ENCODE peak calls at places on chromosomes 5 and 9, in seven cellular contexts. V is Panc1, C is Peyer's patch, R is mammary epithelial cell, O is pancreas, D is MM.1S, S is stomach. A is an unnamed sample.

GRCh38 chr5:123966781-123967180 is 454.8 kb downstream of the CSNK1G3 start:
- DNase-seq in V (no peak), C (no peak), R (no peak), O (no peak), D (no peak), S (no peak), A (no peak)

GRCh38 chr5:173331956-173332479 is 3.8 kb upstream of the STC2 start:
- DNase-seq in V (no peak), C (peak; percentile 77), R (peak; percentile 65), O (peak; percentile 91), D (peak; percentile 81), S (peak; percentile 86), A (peak; percentile 95)

GRCh38 chr9:31730398-31730797 is 654.0 kb upstream of the ACO1 start:
- DNase-seq in V (no peak), C (no peak), R (no peak), O (peak; percentile 39), D (no peak), S (no peak), A (no peak)

GRCh38 chr5:11903614-11904269 is 504 bp downstream of the CTNND2 start:
- DNase-seq in V (no peak), C (no peak), R (no peak), O (peak; percentile 85), D (peak; percentile 72), S (no peak), A (peak; percentile 10)

GRCh38 chr5:4947899-4948556 is 192.1 kb upstream of the ADAMTS16 start:
- DNase-seq in V (no peak), C (no peak), R (no peak), O (no peak), D (no peak), S (no peak), A (no peak)

GRCh38 chr9:103530934-103531333 is 535.8 kb downstream of the CYLC2 start:
- DNase-seq in V (no peak), C (no peak), R (no peak), O (no peak), D (no peak), S (no peak), A (no peak)

GRCh38 chr9:112494153-112494552 is 7.5 kb downstream of the KIAA1958 start:
- DNase-seq in V (no peak), C (no peak), R (no peak), O (no peak), D (no peak), S (no peak), A (no peak)

GRCh38 chr5:156474251-156474650 is 147.3 kb downstream of the SGCD start:
- DNase-seq in V (no peak), C (no peak), R (no peak), O (no peak), D (no peak), S (no peak), A (peak; percentile 60)

GRCh38 chr9:116070256-116070914 is 83.2 kb upstream of the PAPPA start:
- DNase-seq in V (no peak), C (no peak), R (no peak), O (no peak), D (no peak), S (no peak), A (no peak)

GRCh38 chr5:172594867-172595466 is 46.1 kb upstream of the NEURL1B start:
- DNase-seq in V (no peak), C (peak; percentile 24), R (peak; percentile 42), O (no peak), D (no peak), S (no peak), A (peak; percentile 23)

GRCh38 chr9:35667939-35668338 is 2.9 kb upstream of the ARHGEF39 start:
- DNase-seq in V (no peak), C (no peak), R (no peak), O (no peak), D (no peak), S (no peak), A (no peak)

GRCh38 chr5:126015244-126016054 is 407.8 kb upstream of the GRAMD2B start:
- DNase-seq in V (no peak), C (no peak), R (peak; percentile 82), O (no peak), D (no peak), S (no peak), A (peak; percentile 53)

GRCh38 chr9:78070530-78070929 is 38.9 kb upstream of the GNAQ start:
- DNase-seq in V (no peak), C (no peak), R (no peak), O (no peak), D (no peak), S (no peak), A (no peak)

GRCh38 chr5:103259705-103260355 is 1.3 kb downstream of the MACIR start:
- DNase-seq in V (no peak), C (no peak), R (peak; percentile 60), O (no peak), D (peak; percentile 46), S (no peak), A (peak; percentile 45)

GRCh38 chr9:83061036-83061435 is 1.9 kb downstream of the RASEF start:
- DNase-seq in V (no peak), C (no peak), R (peak; percentile 67), O (no peak), D (no peak), S (no peak), A (peak; percentile 73)
- H3K4me3 ChIP-seq in V (peak overlapping the region; percentile 44), C (peak overlapping the region; percentile 59), R (peak overlapping the region; percentile 74), O (peak overlapping the region; percentile 66), D (no peak overlapping the region), S (peak overlapping the region; percentile 50), A (peak overlapping the region; percentile 63)

DNA sequence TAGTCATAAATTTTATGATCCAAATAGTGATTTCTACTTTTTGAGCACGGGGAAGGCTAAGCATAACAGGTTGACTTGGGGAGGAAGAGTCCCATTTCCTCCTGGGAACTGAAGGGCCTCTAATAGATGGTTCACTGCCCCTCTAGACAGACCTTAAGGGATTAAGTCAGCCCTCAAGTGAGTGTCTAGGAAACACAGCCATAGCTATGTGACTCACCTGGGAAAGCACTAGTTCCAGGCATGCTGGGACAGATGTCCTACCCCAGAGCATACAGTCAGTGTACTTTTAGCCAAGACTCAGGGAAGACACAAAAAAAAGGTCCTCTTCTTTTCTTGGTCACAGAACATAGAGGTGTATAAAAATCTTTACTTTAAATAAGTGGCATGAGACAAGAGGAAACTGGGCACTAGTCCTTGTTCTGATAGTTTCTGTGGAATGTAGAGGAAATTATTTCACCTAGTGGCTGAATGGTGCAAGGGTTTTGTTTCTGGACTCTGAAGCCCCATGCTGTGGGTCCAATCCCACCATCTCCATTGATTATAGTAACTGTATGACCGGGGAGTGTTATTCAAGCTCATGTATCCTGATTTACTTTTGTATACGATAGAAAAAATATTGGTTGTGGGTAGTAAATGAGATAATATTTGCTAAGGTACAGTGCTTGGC is 86.0 kb downstream of the NREP start:
- DNase-seq in V (no peak), C (no peak), R (peak; percentile 91), O (no peak), D (no peak), S (no peak), A (peak; percentile 97)
- TF ChIP-seq CTCF in V (no peak), C (no peak), R (peak; percentile 36), O (no peak), D (no peak), S (peak; percentile 12), A (peak; percentile 39)

GRCh38 chr9:88378317-88378716 is 9.9 kb upstream of the SPIN1 start:
- DNase-seq in V (no peak), C (no peak), R (no peak), O (no peak), D (no peak), S (no peak), A (no peak)

GRCh38 chr9:88380118-88380517 is 8.1 kb upstream of the SPIN1 start:
- DNase-seq in V (no peak), C (no peak), R (no peak), O (no peak), D (no peak), S (no peak), A (no peak)

DNA sequence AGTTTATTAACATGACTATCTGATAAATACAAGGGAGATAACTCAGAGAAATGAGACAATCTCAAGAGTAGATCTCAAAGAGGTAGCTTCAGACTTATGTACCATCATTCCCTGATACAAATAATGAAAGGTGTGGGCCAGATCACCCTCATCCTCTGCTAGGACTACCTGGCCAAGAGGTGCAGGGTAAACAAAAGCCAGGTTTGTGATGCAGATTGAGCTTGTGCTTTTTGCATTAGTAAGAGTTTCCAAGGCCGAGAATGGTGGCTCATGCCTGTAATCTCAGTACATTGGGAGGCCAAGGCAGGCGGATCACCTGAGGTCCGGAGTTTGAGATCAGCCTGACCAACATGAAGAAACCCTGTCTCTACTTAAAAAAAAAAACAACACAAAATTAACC is 8.9 kb upstream of the SPIN1 start:
- DNase-seq in V (no peak), C (no peak), R (no peak), O (no peak), D (no peak), S (no peak), A (no peak)
- H3K4me3 ChIP-seq in V (no peak overlapping the region), C (no peak overlapping the region), R (no peak overlapping the region), O (no peak overlapping the region), D (no peak overlapping the region), S (no peak overlapping the region), A (no peak overlapping the region)

DNA sequence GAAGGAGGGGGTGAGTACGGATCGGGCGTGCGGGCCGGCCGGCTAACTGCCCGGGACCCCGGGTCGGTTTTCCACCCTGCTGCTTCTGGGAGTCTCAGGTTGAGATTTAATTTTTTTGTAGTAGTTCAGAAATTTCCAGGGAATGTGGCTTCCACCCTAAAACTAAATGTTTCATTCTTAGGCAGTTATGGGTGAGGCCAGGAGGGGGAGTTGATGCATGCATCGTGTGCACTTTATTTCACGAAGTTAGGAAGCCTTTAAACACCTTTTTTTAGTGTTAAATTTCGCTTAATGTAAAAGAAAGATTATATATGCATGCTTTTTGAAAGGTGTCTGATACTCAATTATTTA is 914 bp downstream of the CDK9 start:
- DNase-seq in V (no peak), C (no peak), R (no peak), O (no peak), D (no peak), S (no peak), A (peak; percentile 25)
- TF ChIP-seq CTCF in V (peak; percentile 56), C (no peak), R (peak; percentile 36), O (no peak), D (peak; percentile 49), S (no peak), A (peak; percentile 58)

DNA sequence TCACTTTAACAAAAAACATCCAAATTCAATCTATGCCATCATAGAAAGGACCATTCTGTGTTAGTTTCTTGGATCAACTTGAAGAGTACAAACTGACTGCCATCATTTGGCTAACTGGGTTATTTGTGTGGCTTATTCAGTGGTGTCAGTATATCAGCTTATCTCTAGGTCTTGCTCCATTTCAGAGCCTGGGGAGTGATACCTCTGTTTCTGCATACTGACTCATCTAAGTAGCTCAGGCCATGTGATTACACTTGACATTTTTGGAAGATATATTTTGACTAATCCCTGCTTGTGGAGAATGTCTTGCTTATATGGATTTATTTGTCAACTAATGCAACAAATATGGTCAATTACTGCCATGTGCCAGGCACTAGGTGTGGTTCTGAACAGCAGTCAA is 311.6 kb downstream of the YTHDC2 start:
- DNase-seq in V (no peak), C (no peak), R (no peak), O (no peak), D (no peak), S (no peak), A (peak; percentile 4)
- H3K4me3 ChIP-seq in V (no peak overlapping the region), C (no peak overlapping the region), R (no peak overlapping the region), O (no peak overlapping the region), D (no peak overlapping the region), S (no peak overlapping the region), A (no peak overlapping the region)